ENCODE peak calls at places on chromosome 10, in five cellular contexts. Q is keratinocyte, N is cardiac muscle cell, S is neuronal stem cell, M is prostate gland. V is an unnamed sample.

GRCh38 chr10:103244663-103245271 is 920 bp upstream of the RPEL1 start:
- DNase-seq in S (peak; percentile 80), Q (no peak), N (peak; percentile 90), M (peak; percentile 76), V (peak; percentile 67)

GRCh38 chr10:88254091-88254490 is 329.0 kb downstream of the RNLS start:
- DNase-seq in N (peak; percentile 64), Q (peak; percentile 23), S (no peak), M (no peak), V (no peak)

GRCh38 chr10:120011359-120012132 is 119.0 kb downstream of the SEC23IP start:
- DNase-seq in Q (no peak), M (peak; percentile 6), N (no peak), S (no peak), V (peak; percentile 12)

GRCh38 chr10:3681642-3682554 is 103.1 kb downstream of the KLF6 start:
- DNase-seq in N (no peak), S (no peak), M (no peak), Q (no peak), V (peak; percentile 42)

GRCh38 chr10:122551450-122551849 is 9.1 kb upstream of the DMBT1 start:
- DNase-seq in M (no peak), Q (no peak), N (no peak), S (no peak), V (no peak)

GRCh38 chr10:73998623-73999622 is 1.0 kb downstream of the VCL start:
- DNase-seq in N (peak; percentile 75), Q (no peak), S (peak; percentile 59), M (peak; percentile 62), V (peak; percentile 75)

GRCh38 chr10:32417906-32418547 is 27.9 kb upstream of the CCDC7 start:
- DNase-seq in Q (no peak), N (peak; percentile 93), S (no peak), M (no peak), V (no peak)

GRCh38 chr10:19097151-19097550 is 48.5 kb downstream of the MALRD1 start:
- DNase-seq in S (no peak), N (no peak), Q (no peak), M (no peak), V (no peak)

GRCh38 chr10:70296406-70296899 is 12.6 kb upstream of the NPFFR1 start:
- DNase-seq in N (peak; percentile 92), M (no peak), Q (no peak), S (no peak), V (no peak)

GRCh38 chr10:7260412-7260900 is 150.4 kb downstream of the SFMBT2 start:
- DNase-seq in N (peak; percentile 98), S (peak; percentile 38), M (peak; percentile 90), Q (peak; percentile 2), V (no peak)

GRCh38 chr10:126646101-126646500 is 24.4 kb downstream of the C10orf90 start:
- DNase-seq in N (peak; percentile 31), S (no peak), M (no peak), Q (no peak), V (no peak)

GRCh38 chr10:51445587-51445986 is 253.8 kb downstream of the CSTF2T start:
- DNase-seq in S (no peak), Q (no peak), N (no peak), M (no peak), V (no peak)

GRCh38 chr10:123974406-123974805 is 82.8 kb upstream of the CPXM2 start:
- DNase-seq in M (no peak), S (no peak), N (peak; percentile 54), Q (no peak), V (no peak)

GRCh38 chr10:29067161-29067560 is 221.7 kb upstream of the LYZL1 start:
- DNase-seq in Q (peak; percentile 7), S (no peak), M (no peak), N (peak; percentile 64), V (no peak)

GRCh38 chr10:113753020-113753692 is 1.7 kb downstream of the PLEKHS1 start:
- DNase-seq in S (no peak), N (no peak), M (no peak), Q (no peak), V (no peak)

GRCh38 chr10:129870926-129871660 is 93.0 kb downstream of the EBF3 start:
- DNase-seq in N (peak; percentile 22), Q (no peak), M (peak; percentile 10), S (no peak), V (peak; percentile 97)

GRCh38 chr10:15370741-15371701 is at the start of gene FAM171A1:
- DNase-seq in N (peak; percentile 81), S (peak; percentile 56), Q (no peak), M (peak; percentile 59), V (peak; percentile 53)

GRCh38 chr10:49404321-49404878 is 8.5 kb upstream of the DRGX start:
- DNase-seq in M (no peak), Q (no peak), S (no peak), N (no peak), V (no peak)

GRCh38 chr10:62422068-62422590 is 48.0 kb downstream of the ZNF365 start:
- DNase-seq in M (no peak), S (no peak), N (peak; percentile 34), Q (no peak), V (no peak)

GRCh38 chr10:58475322-58476277 is 37.1 kb upstream of the BICC1 start:
- DNase-seq in M (no peak), Q (no peak), N (peak; percentile 88), S (no peak), V (no peak)

GRCh38 chr10:96124230-96125141 is 5.6 kb upstream of the ZNF518A start:
- DNase-seq in M (no peak), Q (no peak), N (peak; percentile 83), S (peak; percentile 27), V (peak; percentile 27)

GRCh38 chr10:112532053-112532658 is 85.1 kb downstream of the VTI1A start:
- DNase-seq in M (no peak), S (no peak), N (no peak), Q (no peak), V (no peak)

GRCh38 chr10:35754489-35754888 is 112.4 kb upstream of the FZD8 start:
- DNase-seq in M (no peak), S (no peak), Q (no peak), N (no peak), V (no peak)

GRCh38 chr10:60430017-60430416 is 40.3 kb upstream of the ANK3 start:
- DNase-seq in S (no peak), M (peak; percentile 23), Q (no peak), N (peak; percentile 77), V (no peak)
- H3K27ac ChIP-seq in S (no peak overlapping the region), M (no peak overlapping the region), Q (no peak overlapping the region), N (peak overlapping the region; percentile 78), V (no peak overlapping the region)

GRCh38 chr10:132514841-132515521 is 22.6 kb upstream of the INPP5A start:
- DNase-seq in Q (no peak), S (no peak), N (no peak), M (no peak), V (no peak)

GRCh38 chr10:132515811-132516726 is 21.5 kb upstream of the INPP5A start:
- DNase-seq in S (no peak), M (no peak), Q (no peak), N (no peak), V (no peak)

GRCh38 chr10:132517951-132518521 is 19.6 kb upstream of the INPP5A start:
- DNase-seq in S (no peak), N (no peak), Q (no peak), M (no peak), V (no peak)

GRCh38 chr10:132518572-132519381 is 18.8 kb upstream of the INPP5A start:
- DNase-seq in S (no peak), Q (no peak), M (peak; percentile 32), N (no peak), V (peak; percentile 61)

DNA sequence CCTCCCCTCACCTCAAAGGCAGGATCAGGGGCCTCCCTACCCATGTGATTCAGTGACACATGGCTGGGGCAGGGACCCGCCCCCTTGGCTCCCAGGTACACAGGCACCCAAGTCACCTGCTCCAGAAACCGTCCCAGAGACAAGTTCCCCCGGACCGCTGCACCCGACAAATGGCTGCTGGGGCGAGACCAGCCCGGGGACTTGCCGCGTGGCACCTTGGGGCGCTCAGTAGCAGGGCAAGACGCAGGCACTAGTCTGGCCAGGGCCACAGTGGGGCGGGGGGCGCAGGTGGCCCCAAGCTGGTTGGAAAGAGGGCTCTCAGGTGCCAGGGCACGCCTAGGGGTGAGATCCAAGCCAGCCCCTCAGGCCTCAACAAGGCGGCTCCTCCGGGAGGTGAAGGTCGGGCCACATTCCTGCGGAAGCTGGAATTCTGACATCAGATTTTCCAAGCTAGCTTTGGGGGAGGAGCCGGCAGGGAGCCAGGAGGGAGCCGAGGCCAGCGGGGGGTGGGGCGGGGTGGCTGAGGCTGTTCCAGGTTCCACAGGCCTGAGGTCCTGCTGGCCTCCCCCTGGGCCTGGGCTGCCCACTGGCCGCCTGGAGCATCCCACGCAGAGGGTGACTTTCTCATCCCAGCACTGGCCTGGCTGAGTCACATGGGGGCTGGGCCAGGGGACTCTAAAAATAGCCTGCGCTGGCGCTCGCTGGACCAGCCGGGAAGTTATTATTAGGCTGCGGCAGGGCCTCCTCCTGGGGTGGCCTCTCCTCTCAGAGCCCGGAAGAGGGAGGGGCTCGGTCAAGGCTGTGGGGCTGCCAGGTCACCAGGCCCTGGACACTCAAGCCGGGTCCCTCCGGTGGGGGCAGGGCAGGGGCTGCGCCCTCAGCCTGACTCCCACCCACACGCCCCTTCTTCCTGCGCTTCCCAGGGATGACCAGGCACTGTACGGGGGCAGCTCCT is 20.5 kb upstream of the INPP5A start:
- DNase-seq in Q (no peak), N (peak; percentile 99), S (peak; percentile 51), M (peak; percentile 63), V (peak; percentile 69)
- H3K4me3 ChIP-seq in Q (no peak overlapping the region), N (peak overlapping the region; percentile 29), S (no peak overlapping the region), M (no peak overlapping the region), V (peak overlapping the region; percentile 20)

GRCh38 chr10:42962902-42963231 is 114.0 kb upstream of the RET start:
- DNase-seq in M (no peak), Q (no peak), S (no peak), N (no peak), V (no peak)

GRCh38 chr10:42961156-42961589 is 115.7 kb upstream of the RET start:
- DNase-seq in M (no peak), N (no peak), Q (no peak), S (no peak), V (no peak)

GRCh38 chr10:42961776-42962119 is 115.1 kb upstream of the RET start:
- DNase-seq in M (no peak), Q (no peak), S (no peak), N (no peak), V (no peak)

GRCh38 chr10:42963302-42963701 is 113.6 kb upstream of the RET start:
- DNase-seq in N (no peak), Q (no peak), S (no peak), M (no peak), V (no peak)

DNA sequence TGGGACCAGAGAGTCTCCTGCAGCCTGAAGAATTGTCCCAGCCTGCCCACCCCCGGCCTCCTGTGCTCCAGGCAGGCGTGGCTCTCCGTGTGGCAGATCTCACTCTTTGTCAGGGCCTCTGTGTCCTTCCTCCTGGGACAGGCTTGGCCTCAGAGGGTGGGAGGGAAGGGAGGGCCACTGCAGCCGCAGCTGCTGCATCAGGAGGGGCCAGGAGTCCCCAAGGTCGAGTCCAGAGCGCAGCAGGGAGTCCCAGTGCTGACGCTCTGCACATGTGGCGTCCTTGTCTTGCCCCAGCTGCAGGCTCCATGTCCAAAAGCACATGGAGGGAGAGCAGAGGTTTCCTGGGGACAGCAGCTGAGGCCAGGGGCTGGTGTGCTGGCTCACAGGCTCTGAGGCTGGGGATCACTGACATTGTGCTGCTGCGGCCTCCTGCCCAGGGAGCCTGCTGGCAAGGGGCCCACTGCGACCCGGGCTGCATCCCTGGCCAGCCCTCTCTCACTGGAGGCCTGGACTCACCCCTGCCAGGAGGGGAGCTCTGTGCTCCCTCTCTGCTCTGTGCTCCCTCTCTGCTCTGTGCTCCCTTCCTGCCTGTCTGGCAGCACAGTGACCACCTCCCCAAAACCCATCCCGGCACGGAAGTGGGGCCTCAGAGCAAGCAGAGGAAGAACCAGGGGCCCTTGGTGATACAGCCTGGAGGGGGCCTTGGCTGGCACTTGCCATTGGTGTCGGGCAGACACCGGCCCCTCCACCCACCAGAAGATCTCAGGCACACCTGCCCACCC is 114.6 kb upstream of the RET start:
- DNase-seq in N (no peak), S (no peak), Q (no peak), M (no peak), V (no peak)
- H3K27ac ChIP-seq in N (no peak overlapping the region), S (no peak overlapping the region), Q (no peak overlapping the region), M (no peak overlapping the region), V (no peak overlapping the region)

GRCh38 chr10:121365566-121365965 is 232.7 kb downstream of the FGFR2 start:
- DNase-seq in S (no peak), N (no peak), Q (no peak), M (no peak), V (no peak)
- H3K4me3 ChIP-seq in S (no peak overlapping the region), N (no peak overlapping the region), Q (no peak overlapping the region), M (no peak overlapping the region), V (no peak overlapping the region)